ENCODE peak calls at places on chromosome 20, in four cellular contexts. One of them, this sample, is unnamed. For H3K4me1, the result is how much of the 10 kb centered on the place peaks cover.

GRCh38 chr20:62606551-62607201 is 35.6 kb upstream of the SLCO4A1 start:
- DNase-seq in K562: no peak
- DNase-seq in stomach: peak
- DNase-seq in GM23338: peak
- DNase-seq in this sample: peak

GRCh38 chr20:30816182-30816645 is 441.2 kb upstream of the DEFB115 start:
- DNase-seq in K562: peak
- DNase-seq in stomach: no peak
- DNase-seq in GM23338: peak
- DNase-seq in this sample: no peak

GRCh38 chr20:62356143-62356947 is 10.8 kb downstream of the LAMA5 start:
- DNase-seq in K562: no peak
- DNase-seq in stomach: no peak
- DNase-seq in GM23338: no peak
- DNase-seq in this sample: no peak

GRCh38 chr20:56373942-56374341 is 15.2 kb downstream of the FAM210B start:
- DNase-seq in K562: no peak
- DNase-seq in stomach: no peak
- DNase-seq in GM23338: no peak
- DNase-seq in this sample: no peak

GRCh38 chr20:36607586-36608387 is 2.2 kb downstream of the RAB5IF start:
- DNase-seq in K562: no peak
- DNase-seq in stomach: peak
- DNase-seq in GM23338: no peak
- DNase-seq in this sample: no peak

GRCh38 chr20:33744773-33745385 is 13.1 kb downstream of the ZNF341 start:
- DNase-seq in K562: no peak
- DNase-seq in stomach: no peak
- DNase-seq in GM23338: no peak
- DNase-seq in this sample: peak

GRCh38 chr20:32582659-32583580 is 2.2 kb downstream of the NOL4L start:
- DNase-seq in K562: peak
- DNase-seq in stomach: no peak
- DNase-seq in GM23338: peak
- DNase-seq in this sample: no peak

GRCh38 chr20:7454047-7454446 is 486.2 kb downstream of the HAO1 start:
- DNase-seq in K562: no peak
- DNase-seq in stomach: no peak
- DNase-seq in GM23338: no peak
- DNase-seq in this sample: no peak

GRCh38 chr20:44181611-44182010 is 5.4 kb downstream of the JPH2 start:
- DNase-seq in K562: no peak
- DNase-seq in stomach: no peak
- DNase-seq in GM23338: no peak
- DNase-seq in this sample: no peak

GRCh38 chr20:32215147-32215546 is 7.5 kb downstream of the POFUT1 start:
- DNase-seq in K562: no peak
- DNase-seq in stomach: no peak
- DNase-seq in GM23338: no peak
- DNase-seq in this sample: no peak

GRCh38 chr20:21396045-21396893 is 1.1 kb downstream of the NKX2-4 start:
- DNase-seq in K562: no peak
- DNase-seq in stomach: no peak
- DNase-seq in GM23338: peak
- DNase-seq in this sample: no peak

GRCh38 chr20:54062812-54063280 is 7.5 kb downstream of the BCAS1 start:
- DNase-seq in K562: no peak
- DNase-seq in stomach: no peak
- DNase-seq in GM23338: peak
- DNase-seq in this sample: no peak

GRCh38 chr20:36645998-36646397 is at the start of gene SLA2:
- DNase-seq in K562: no peak
- DNase-seq in stomach: peak
- DNase-seq in GM23338: no peak
- DNase-seq in this sample: peak

GRCh38 chr20:54199721-54200176 is 8.1 kb upstream of the PFDN4 start:
- DNase-seq in K562: peak
- DNase-seq in stomach: peak
- DNase-seq in GM23338: peak
- DNase-seq in this sample: peak

GRCh38 chr20:11098888-11099287 is 425.1 kb upstream of the JAG1 start:
- DNase-seq in K562: no peak
- DNase-seq in stomach: no peak
- DNase-seq in GM23338: peak
- DNase-seq in this sample: peak

GRCh38 chr20:35539756-35540212 is 2.1 kb upstream of the ERGIC3 start:
- DNase-seq in K562: no peak
- DNase-seq in stomach: peak
- DNase-seq in GM23338: peak
- DNase-seq in this sample: peak

GRCh38 chr20:13119583-13119982 is 101.5 kb upstream of the ISM1 start:
- DNase-seq in K562: peak
- DNase-seq in stomach: no peak
- DNase-seq in GM23338: peak
- DNase-seq in this sample: no peak

GRCh38 chr20:33178726-33179125 is 10.8 kb downstream of the BPIFA2 start:
- DNase-seq in K562: no peak
- DNase-seq in stomach: peak
- DNase-seq in GM23338: peak
- DNase-seq in this sample: no peak

GRCh38 chr20:23638309-23638708 is 554 bp upstream of the CST3 start:
- DNase-seq in K562: no peak
- DNase-seq in stomach: no peak
- DNase-seq in GM23338: no peak
- DNase-seq in this sample: no peak

GRCh38 chr20:31569163-31570020 is 35.7 kb upstream of the ID1 start:
- DNase-seq in K562: peak
- DNase-seq in stomach: peak
- DNase-seq in GM23338: peak
- DNase-seq in this sample: peak

GRCh38 chr20:54345301-54345724 is 130.1 kb upstream of the DOK5 start:
- DNase-seq in K562: no peak
- DNase-seq in stomach: no peak
- DNase-seq in GM23338: no peak
- DNase-seq in this sample: no peak

GRCh38 chr20:1299522-1299921 is 29.4 kb downstream of the SDCBP2 start:
- DNase-seq in K562: peak
- DNase-seq in stomach: no peak
- DNase-seq in GM23338: peak
- DNase-seq in this sample: no peak

GRCh38 chr20:47764154-47764734 is 21.0 kb downstream of the SULF2 start:
- DNase-seq in K562: peak
- DNase-seq in stomach: no peak
- DNase-seq in GM23338: no peak
- DNase-seq in this sample: no peak

GRCh38 chr20:39269493-39270217 is 307.5 kb downstream of the DHX35 start:
- DNase-seq in K562: no peak
- DNase-seq in stomach: no peak
- DNase-seq in GM23338: no peak
- DNase-seq in this sample: no peak

GRCh38 chr20:61353261-61353995 is 101.4 kb downstream of the CDH4 start:
- DNase-seq in K562: no peak
- DNase-seq in stomach: no peak
- DNase-seq in GM23338: no peak
- DNase-seq in this sample: no peak

GRCh38 chr20:48275737-48276342 is 490.6 kb upstream of the SULF2 start:
- DNase-seq in K562: no peak
- DNase-seq in stomach: no peak
- DNase-seq in GM23338: peak
- DNase-seq in this sample: no peak

GRCh38 chr20:61736001-61736635 is 329.6 kb downstream of the TAF4 start:
- DNase-seq in K562: no peak
- DNase-seq in stomach: no peak
- DNase-seq in GM23338: no peak
- DNase-seq in this sample: no peak

GRCh38 chr20:38123021-38123587 is 42.0 kb downstream of the TGM2 start:
- DNase-seq in K562: peak
- DNase-seq in stomach: peak
- DNase-seq in GM23338: peak
- DNase-seq in this sample: peak

GRCh38 chr20:62624719-62625455 is 17.4 kb upstream of the SLCO4A1 start:
- DNase-seq in K562: no peak
- DNase-seq in stomach: no peak
- DNase-seq in GM23338: no peak
- DNase-seq in this sample: no peak

GRCh38 chr20:50794181-50794845 is 548 bp upstream of the BCAS4 start:
- DNase-seq in K562: no peak
- DNase-seq in stomach: no peak
- DNase-seq in GM23338: peak
- DNase-seq in this sample: no peak

GRCh38 chr20:44730441-44730840 is 15.2 kb upstream of the KCNK15 start:
- DNase-seq in K562: no peak
- DNase-seq in stomach: no peak
- DNase-seq in GM23338: no peak
- DNase-seq in this sample: no peak

DNA sequence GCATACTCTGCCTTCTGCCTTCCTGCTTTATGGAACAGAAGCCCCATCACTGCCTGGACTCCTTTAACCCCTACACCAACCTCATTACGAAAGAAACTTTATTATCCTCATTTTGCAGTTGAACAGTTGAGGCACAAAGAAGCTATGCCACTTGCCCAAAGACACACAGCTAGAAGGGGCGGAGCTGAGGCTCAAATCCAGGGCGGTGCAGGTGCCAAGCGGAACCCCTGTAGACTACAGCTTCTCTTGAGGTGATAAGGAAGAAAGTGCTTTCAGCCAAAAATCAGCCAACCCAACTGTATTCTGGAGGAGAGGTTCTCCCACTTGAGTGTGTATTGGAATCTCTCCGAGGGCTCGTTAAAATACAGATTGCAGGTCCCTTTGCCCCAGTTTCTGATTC is 90.5 kb downstream of the PRND start:
- DNase-seq in K562: no peak
- DNase-seq in stomach: no peak
- DNase-seq in GM23338: no peak
- DNase-seq in this sample: no peak
- H3K4me1 ChIP-seq in K562: under half
- H3K4me1 ChIP-seq in stomach: under half
- H3K4me1 ChIP-seq in GM23338: under half
- H3K4me1 ChIP-seq in this sample: under half

GRCh38 chr20:17969884-17970409 is 1.1 kb downstream of the MGME1 start:
- DNase-seq in K562: peak
- DNase-seq in stomach: no peak
- DNase-seq in GM23338: peak
- DNase-seq in this sample: peak
- H3K27ac ChIP-seq in K562: peak
- H3K27ac ChIP-seq in stomach: peak
- H3K27ac ChIP-seq in GM23338: peak
- H3K27ac ChIP-seq in this sample: peak

GRCh38 chr20:59335401-59335800 is 35.0 kb downstream of the EDN3 start:
- DNase-seq in K562: no peak
- DNase-seq in stomach: no peak
- DNase-seq in GM23338: no peak
- DNase-seq in this sample: no peak
- H3K4me1 ChIP-seq in K562: under half
- H3K4me1 ChIP-seq in stomach: under half
- H3K4me1 ChIP-seq in GM23338: under half
- H3K4me1 ChIP-seq in this sample: under half

GRCh38 chr20:57658447-57659130 is 38.4 kb upstream of the ZBP1 start:
- DNase-seq in K562: no peak
- DNase-seq in stomach: peak
- DNase-seq in GM23338: no peak
- DNase-seq in this sample: no peak

GRCh38 chr20:57657537-57658446 is 37.6 kb upstream of the ZBP1 start:
- DNase-seq in K562: no peak
- DNase-seq in stomach: peak
- DNase-seq in GM23338: no peak
- DNase-seq in this sample: peak

GRCh38 chr20:57656252-57656820 is 36.1 kb upstream of the ZBP1 start:
- DNase-seq in K562: no peak
- DNase-seq in stomach: peak
- DNase-seq in GM23338: no peak
- DNase-seq in this sample: peak

GRCh38 chr20:57655812-57656161 is 35.6 kb upstream of the ZBP1 start:
- DNase-seq in K562: no peak
- DNase-seq in stomach: peak
- DNase-seq in GM23338: no peak
- DNase-seq in this sample: no peak

GRCh38 chr20:57656821-57657536 is 36.8 kb upstream of the ZBP1 start:
- DNase-seq in K562: no peak
- DNase-seq in stomach: peak
- DNase-seq in GM23338: no peak
- DNase-seq in this sample: peak
- H3K27ac ChIP-seq in K562: no peak
- H3K27ac ChIP-seq in stomach: peak
- H3K27ac ChIP-seq in GM23338: no peak
- H3K27ac ChIP-seq in this sample: no peak

DNA sequence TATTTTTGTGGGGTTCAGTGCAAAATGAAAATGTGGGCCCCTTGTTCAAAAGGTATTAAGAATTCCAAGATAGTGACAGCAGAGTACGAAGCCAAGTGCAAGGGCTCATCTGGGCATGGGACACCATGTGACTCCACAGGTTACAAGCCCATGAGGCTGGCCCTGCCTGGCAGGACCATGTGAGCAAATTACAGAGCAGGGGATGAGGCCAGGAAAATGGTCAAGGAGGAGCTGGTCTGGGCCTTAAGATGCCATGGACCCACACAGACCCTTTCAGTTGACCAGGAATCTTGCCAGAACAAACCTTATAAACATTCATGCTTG is 86.9 kb downstream of the SNX5 start:
- DNase-seq in K562: no peak
- DNase-seq in stomach: no peak
- DNase-seq in GM23338: no peak
- DNase-seq in this sample: no peak
- H3K4me1 ChIP-seq in K562: under half
- H3K4me1 ChIP-seq in stomach: under half
- H3K4me1 ChIP-seq in GM23338: under half
- H3K4me1 ChIP-seq in this sample: under half

GRCh38 chr20:17537959-17538358 is 6.8 kb upstream of the BFSP1 start:
- DNase-seq in K562: no peak
- DNase-seq in stomach: no peak
- DNase-seq in GM23338: no peak
- DNase-seq in this sample: no peak
- H3K27ac ChIP-seq in K562: no peak
- H3K27ac ChIP-seq in stomach: no peak
- H3K27ac ChIP-seq in GM23338: no peak
- H3K27ac ChIP-seq in this sample: no peak